ENCODE peak calls at places on chromosomes 3 and 15, in ten cellular contexts. D, N, E, K, Q, H, F, M, B and C are unnamed samples.

GRCh38 chr3:132880986-132881385 is 157.2 kb upstream of the TMEM108 start:
- DNase-seq in K (no peak), B (no peak), H (no peak), F (no peak), M (no peak), E (no peak), Q (no peak), D (no peak), N (no peak), C (no peak)

GRCh38 chr3:197519801-197520211 is 36.0 kb downstream of the BDH1 start:
- DNase-seq in D (no peak), F (peak; percentile 91), B (no peak), H (no peak), K (no peak), M (no peak), N (no peak), E (no peak), Q (no peak), C (no peak)

GRCh38 chr15:28955686-28956421 is 70.1 kb downstream of the APBA2 start:
- DNase-seq in D (no peak), N (peak; percentile 92), Q (no peak), B (no peak), M (no peak), E (peak; percentile 91), F (no peak), H (no peak), K (peak; percentile 92), C (peak; percentile 20)

GRCh38 chr3:161423911-161424522 is 52.7 kb upstream of the SPTSSB start:
- DNase-seq in K (peak; percentile 68), E (peak; percentile 60), H (no peak), B (no peak), N (peak; percentile 25), F (peak; percentile 61), M (no peak), D (peak; percentile 67), Q (peak; percentile 41), C (peak; percentile 80)

GRCh38 chr3:175207361-175207760 is 348.2 kb downstream of the NAALADL2 start:
- DNase-seq in N (peak; percentile 59), F (no peak), K (peak; percentile 43), M (no peak), D (no peak), Q (no peak), H (no peak), B (no peak), E (peak; percentile 26), C (peak; percentile 6)

GRCh38 chr3:143436231-143436930 is 316.8 kb downstream of the CHST2 start:
- DNase-seq in Q (no peak), F (no peak), K (peak; percentile 71), D (no peak), H (no peak), B (no peak), E (no peak), M (no peak), N (peak; percentile 41), C (no peak)

GRCh38 chr3:36480916-36481648 is 100.8 kb downstream of the STAC start:
- DNase-seq in E (no peak), H (no peak), N (peak; percentile 16), Q (no peak), B (no peak), K (peak; percentile 34), D (no peak), M (no peak), F (no peak), C (peak; percentile 60)

GRCh38 chr3:46369675-46370132 is 1.0 kb upstream of the CCR5 start:
- DNase-seq in B (no peak), N (no peak), F (no peak), Q (no peak), H (no peak), M (no peak), D (no peak), K (no peak), E (no peak), C (no peak)

GRCh38 chr3:186166036-186166435 is 57.1 kb upstream of the ETV5 start:
- DNase-seq in K (no peak), Q (no peak), M (no peak), F (no peak), N (no peak), H (no peak), B (no peak), E (no peak), D (no peak), C (no peak)

GRCh38 chr3:95718168-95718567 is 1096.2 kb upstream of the EPHA6 start:
- DNase-seq in E (no peak), F (no peak), K (no peak), D (no peak), Q (no peak), H (no peak), M (no peak), N (no peak), B (no peak), C (no peak)

GRCh38 chr3:23288286-23288685 is 85.2 kb downstream of the UBE2E2 start:
- DNase-seq in D (no peak), N (peak; percentile 39), M (no peak), B (no peak), K (peak; percentile 51), Q (no peak), H (no peak), F (no peak), E (no peak), C (peak; percentile 22)

GRCh38 chr3:1251282-1252060 is 158.6 kb downstream of the CNTN6 start:
- DNase-seq in N (peak; percentile 12), M (no peak), E (peak; percentile 35), K (peak; percentile 4), Q (no peak), B (no peak), H (no peak), F (no peak), D (no peak), C (no peak)

GRCh38 chr3:46857485-46858341 is 5.5 kb downstream of the MYL3 start:
- DNase-seq in M (no peak), F (no peak), B (no peak), N (no peak), H (no peak), E (no peak), K (no peak), Q (no peak), D (no peak), C (no peak)

GRCh38 chr3:62569609-62570008 is 196.3 kb upstream of the FEZF2 start:
- DNase-seq in N (no peak), H (no peak), F (no peak), E (no peak), M (no peak), D (no peak), Q (no peak), K (no peak), B (no peak), C (no peak)

GRCh38 chr15:69656271-69657030 is 203.8 kb downstream of the RPLP1 start:
- DNase-seq in H (no peak), F (no peak), N (no peak), Q (no peak), D (no peak), K (no peak), B (no peak), M (no peak), E (no peak), C (no peak)

GRCh38 chr3:126389112-126389791 is 5.5 kb upstream of the CFAP100 start:
- DNase-seq in Q (peak; percentile 37), K (peak; percentile 86), B (no peak), E (peak; percentile 55), M (peak; percentile 59), N (peak; percentile 77), D (peak; percentile 5), F (peak; percentile 83), H (no peak), C (peak; percentile 91)

GRCh38 chr15:58453931-58454793 is 22.4 kb downstream of the LIPC start:
- DNase-seq in N (no peak), H (no peak), D (no peak), B (no peak), K (no peak), Q (no peak), M (no peak), F (peak; percentile 71), E (no peak), C (no peak)

GRCh38 chr3:117400303-117400702 is 690.7 kb downstream of the TUSC7 start:
- DNase-seq in D (no peak), F (peak; percentile 48), E (no peak), N (no peak), K (no peak), M (no peak), B (no peak), Q (no peak), H (no peak), C (no peak)

GRCh38 chr3:140809326-140809725 is 131.5 kb downstream of the TRIM42 start:
- DNase-seq in E (no peak), M (no peak), N (no peak), H (no peak), K (no peak), Q (no peak), B (no peak), D (no peak), F (no peak), C (no peak)

GRCh38 chr3:53153914-53154434 is 7.0 kb upstream of the PRKCD start:
- DNase-seq in D (no peak), Q (no peak), B (no peak), K (no peak), E (no peak), F (no peak), N (no peak), H (no peak), M (no peak), C (peak; percentile 14)